ENCODE peak calls at places on chromosomes 7 and 10, in ten cellular contexts. Y is GM13976; S is activated CD4-positive, alpha-beta T cell treated with anti-CD3 and anti-CD28 coated beads, Interleukin-2, amount 50 U/mL, for 4 hours; C is M059J; G is psoas muscle; N is ecto neural progenitor cell; R is stimulated activated CD8-positive, alpha-beta memory T cell treated with anti-CD3 and anti-CD28 coated beads, Interleukin-12 subunit alpha, Interleukin-12 subunit beta, amount 100 ng/mL, for 1 hour; E is stimulated activated CD4-positive, alpha-beta T cell treated with anti-CD3 and anti-CD28 coated beads, Interleukin-15, amount 100 ng/mL, for 24 hours; A is progenitor cell of endocrine pancreas; P is left ventricle myocardium inferior. M is an unnamed sample.

GRCh38 chr10:117804470-117805011 is 242.2 kb downstream of the RAB11FIP2 start:
- DNase-seq in N (peak; percentile 58), E (no peak), A (no peak), C (no peak), S (no peak), P (no peak), G (no peak), Y (no peak), R (no peak), M (peak; percentile 66)

GRCh38 chr7:47600199-47601118 is 18.5 kb upstream of the TNS3 start:
- DNase-seq in E (no peak), N (no peak), S (no peak), A (no peak), C (peak; percentile 91), R (no peak), P (no peak), G (no peak), Y (no peak), M (no peak)

GRCh38 chr7:18402488-18403183 is 92.9 kb upstream of the HDAC9 start:
- DNase-seq in A (no peak), C (peak; percentile 79), E (no peak), Y (no peak), N (no peak), P (no peak), S (no peak), G (no peak), R (no peak), M (no peak)

GRCh38 chr7:107551936-107552335 is 11.8 kb downstream of the COG5 start:
- DNase-seq in S (no peak), A (no peak), Y (no peak), E (no peak), G (no peak), R (no peak), C (no peak), P (no peak), N (no peak), M (no peak)

GRCh38 chr7:107922891-107923290 is 31.9 kb downstream of the DLD start:
- DNase-seq in Y (no peak), R (no peak), P (no peak), G (no peak), N (no peak), C (no peak), S (no peak), E (no peak), A (no peak), M (no peak)

GRCh38 chr7:13021971-13022370 is 334.5 kb downstream of the ARL4A start:
- DNase-seq in P (no peak), E (no peak), C (no peak), G (no peak), N (no peak), A (no peak), R (no peak), Y (no peak), S (no peak), M (no peak)

GRCh38 chr7:45980181-45980905 is 59.3 kb upstream of the IGFBP3 start:
- DNase-seq in P (no peak), E (no peak), N (peak; percentile 32), A (no peak), R (no peak), C (peak; percentile 37), G (no peak), Y (peak; percentile 6), S (no peak), M (no peak)

GRCh38 chr7:132743974-132744373 is 167.7 kb upstream of the PLXNA4 start:
- DNase-seq in P (no peak), E (no peak), R (no peak), Y (no peak), G (no peak), S (no peak), N (no peak), A (no peak), C (no peak), M (no peak)

GRCh38 chr7:45001138-45001694 is 1.2 kb downstream of the CCM2 start:
- DNase-seq in P (no peak), G (no peak), A (no peak), E (peak; percentile 80), R (peak; percentile 44), Y (no peak), C (no peak), S (peak; percentile 62), N (no peak), M (no peak)

GRCh38 chr7:50216626-50217025 is 87.9 kb upstream of the IKZF1 start:
- DNase-seq in G (no peak), P (no peak), C (no peak), N (no peak), Y (peak; percentile 5), A (no peak), S (no peak), R (no peak), E (no peak), M (no peak)

M was measured in midbrain.